ENCODE peak calls at places on chromosome 7, in nine cellular contexts. C is upper lobe of left lung, A is astrocyte of the spinal cord, Z is PC-9, R is HFF-Myc, U is ovary, Y is psoas muscle, B is bronchial epithelial cell, F is stomach. N is an unnamed sample.

GRCh38 chr7:67947651-67948050 is 951.0 kb downstream of the TYW1 start:
- DNase-seq in C (no peak), A (no peak), Z (no peak), R (no peak), U (no peak), Y (no peak), B (no peak), F (no peak), N (no peak)

GRCh38 chr7:422886-423225 is 96.8 kb downstream of the PDGFA start:
- DNase-seq in C (peak), A (no peak), Z (no peak), R (no peak), U (no peak), Y (peak), B (no peak), F (no peak), N (no peak)

GRCh38 chr7:19560111-19560883 is 148.5 kb downstream of the POLR1F start:
- DNase-seq in C (no peak), A (peak), Z (no peak), R (no peak), U (no peak), Y (no peak), B (peak), F (no peak), N (no peak)

GRCh38 chr7:64729089-64729848 is 63.3 kb downstream of the ZNF107 start:
- DNase-seq in C (no peak), A (no peak), Z (peak), R (no peak), U (no peak), Y (no peak), B (no peak), F (no peak), N (no peak)

GRCh38 chr7:91266067-91266930 is 2.1 kb downstream of the FZD1 start:
- DNase-seq in C (peak), A (no peak), Z (no peak), R (no peak), U (peak), Y (peak), B (no peak), F (no peak), N (no peak)

GRCh38 chr7:144399946-144400345 is 3.5 kb downstream of the NOBOX start:
- DNase-seq in C (no peak), A (no peak), Z (peak), R (no peak), U (no peak), Y (no peak), B (no peak), F (no peak), N (no peak)

GRCh38 chr7:24965831-24966708 is 13.9 kb downstream of the OSBPL3 start:
- DNase-seq in C (no peak), A (no peak), Z (peak), R (no peak), U (no peak), Y (no peak), B (peak), F (no peak), N (no peak)

GRCh38 chr7:71925663-71926062 is 486.5 kb downstream of the CALN1 start:
- DNase-seq in C (no peak), A (no peak), Z (no peak), R (no peak), U (no peak), Y (no peak), B (no peak), F (no peak), N (no peak)

GRCh38 chr7:116021237-116021636 is 9.3 kb downstream of the TFEC start:
- DNase-seq in C (no peak), A (no peak), Z (no peak), R (no peak), U (no peak), Y (no peak), B (no peak), F (no peak), N (no peak)

GRCh38 chr7:141012044-141012685 is 2.6 kb downstream of the MRPS33 start:
- DNase-seq in C (no peak), A (peak), Z (peak), R (peak), U (peak), Y (peak), B (peak), F (peak), N (peak)

GRCh38 chr7:68680235-68680872 is 917.9 kb upstream of the AUTS2 start:
- DNase-seq in C (no peak), A (no peak), Z (no peak), R (no peak), U (no peak), Y (no peak), B (no peak), F (no peak), N (no peak)

GRCh38 chr7:51354434-51354833 is 37.8 kb upstream of the COBL start:
- DNase-seq in C (no peak), A (no peak), Z (no peak), R (no peak), U (no peak), Y (no peak), B (no peak), F (no peak), N (no peak)

GRCh38 chr7:51356849-51357516 is 40.4 kb upstream of the COBL start:
- DNase-seq in C (no peak), A (no peak), Z (peak), R (no peak), U (no peak), Y (no peak), B (no peak), F (peak), N (no peak)

GRCh38 chr7:51352174-51353145 is 35.9 kb upstream of the COBL start:
- DNase-seq in C (no peak), A (no peak), Z (no peak), R (no peak), U (no peak), Y (no peak), B (no peak), F (no peak), N (no peak)

GRCh38 chr7:51354897-51355296 is 38.3 kb upstream of the COBL start:
- DNase-seq in C (no peak), A (no peak), Z (no peak), R (no peak), U (no peak), Y (no peak), B (no peak), F (no peak), N (no peak)

DNA sequence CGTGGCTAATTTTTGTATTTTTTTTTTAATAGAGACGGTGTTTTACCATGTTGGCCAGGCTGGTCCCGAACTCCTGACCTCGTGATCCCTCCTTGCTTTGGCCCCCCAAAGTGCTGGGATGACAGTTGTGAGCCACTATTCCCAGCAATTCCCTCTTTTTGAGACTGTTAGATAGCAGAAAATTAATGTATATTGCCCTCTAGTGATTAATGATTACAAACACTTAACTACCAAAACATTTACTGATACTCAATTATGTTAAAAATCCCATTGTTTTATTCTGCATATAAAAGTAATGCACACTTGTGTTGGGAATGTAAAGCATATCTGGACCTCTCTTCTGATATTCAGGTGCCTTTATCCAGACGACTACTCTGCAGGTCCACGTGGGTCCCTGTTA is 41.2 kb upstream of the COBL start:
- DNase-seq in C (no peak), A (no peak), Z (no peak), R (no peak), U (no peak), Y (no peak), B (no peak), F (no peak), N (no peak)
- TF ChIP-seq CTCF in C (no peak), A (no peak), Z (peak), R (no peak), U (no peak), Y (peak), B (no peak), F (peak), N (peak)

GRCh38 chr7:30613366-30614325 is 19.0 kb downstream of the GARS1 start:
- DNase-seq in C (no peak), A (peak), Z (no peak), R (no peak), U (no peak), Y (no peak), B (peak), F (no peak), N (no peak)
- H3K4me3 ChIP-seq in C (no peak), A (no peak), Z (no peak), R (no peak), U (no peak), Y (no peak), B (no peak), F (no peak), N (no peak)

GRCh38 chr7:150875791-150876190 is 23.5 kb downstream of the AOC1 start:
- DNase-seq in C (no peak), A (no peak), Z (no peak), R (no peak), U (no peak), Y (no peak), B (peak), F (no peak), N (peak)
- TF ChIP-seq CTCF in C (no peak), A (no peak), Z (peak), R (no peak), U (no peak), Y (no peak), B (peak), F (no peak), N (peak)

DNA sequence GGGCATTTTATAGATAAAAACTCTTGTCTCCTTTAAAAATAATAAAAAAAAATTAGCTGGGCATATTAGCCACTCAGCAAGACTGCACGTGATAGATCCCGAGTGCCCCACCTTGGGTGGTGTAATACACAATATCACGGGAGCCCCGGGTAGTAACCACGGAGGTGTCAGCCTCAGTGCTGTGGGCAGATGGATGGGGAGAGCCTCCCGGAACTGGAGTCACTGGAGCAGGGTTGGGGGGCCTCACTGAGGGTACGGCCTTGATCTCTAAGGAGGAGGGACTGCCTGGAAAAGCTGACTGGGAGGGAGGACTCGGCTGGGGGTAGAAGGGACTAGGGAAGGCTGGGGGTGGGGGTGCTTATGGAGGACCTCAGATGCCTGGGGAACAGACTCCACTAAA is 12.6 kb downstream of the LEP start:
- DNase-seq in C (no peak), A (no peak), Z (no peak), R (no peak), U (no peak), Y (no peak), B (no peak), F (no peak), N (no peak)
- H3K4me3 ChIP-seq in C (no peak), A (no peak), Z (no peak), R (no peak), U (no peak), Y (no peak), B (no peak), F (no peak), N (no peak)

DNA sequence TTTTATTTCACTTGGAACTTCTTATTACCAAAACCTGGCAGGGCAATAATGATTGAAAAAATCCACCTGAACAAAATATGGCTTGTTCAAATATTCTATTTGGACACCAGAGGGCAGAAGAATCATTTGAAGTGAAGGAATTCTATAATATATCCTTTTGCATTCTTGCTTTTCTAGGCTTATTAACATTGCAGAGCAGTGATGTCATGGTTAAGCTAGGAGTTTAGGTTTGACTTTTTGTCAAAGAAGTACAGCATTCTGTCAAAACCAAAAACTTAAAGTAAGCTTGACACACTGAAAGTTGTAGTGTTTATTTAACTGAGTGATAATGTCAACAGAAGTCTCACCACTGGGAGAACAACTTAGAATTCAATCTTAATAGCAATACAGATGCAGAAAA is 156.0 kb downstream of the SEMA3D start:
- DNase-seq in C (no peak), A (peak), Z (no peak), R (peak), U (no peak), Y (no peak), B (peak), F (no peak), N (peak)
- TF ChIP-seq CTCF in C (peak), A (peak), Z (peak), R (peak), U (no peak), Y (peak), B (peak), F (no peak), N (peak)

GRCh38 chr7:107579881-107580715 is at the start of gene BCAP29:
- DNase-seq in C (peak), A (peak), Z (peak), R (no peak), U (peak), Y (peak), B (peak), F (peak), N (peak)

GRCh38 chr7:107582906-107583305 is 2.9 kb downstream of the BCAP29 start:
- DNase-seq in C (no peak), A (no peak), Z (no peak), R (no peak), U (no peak), Y (no peak), B (no peak), F (no peak), N (no peak)

GRCh38 chr7:107579546-107579880 is 533 bp upstream of the BCAP29 start:
- DNase-seq in C (no peak), A (no peak), Z (no peak), R (no peak), U (no peak), Y (no peak), B (peak), F (no peak), N (no peak)

GRCh38 chr7:107580716-107581383 is 804 bp downstream of the BCAP29 start:
- DNase-seq in C (no peak), A (no peak), Z (no peak), R (no peak), U (no peak), Y (no peak), B (no peak), F (no peak), N (no peak)

GRCh38 chr7:107581387-107582013 is 1.5 kb downstream of the BCAP29 start:
- DNase-seq in C (no peak), A (peak), Z (peak), R (no peak), U (no peak), Y (no peak), B (peak), F (no peak), N (no peak)
- H3K4me3 ChIP-seq in C (no peak), A (peak), Z (peak), R (peak), U (peak), Y (peak), B (peak), F (peak), N (no peak)

GRCh38 chr7:159120540-159120919 is 24.1 kb downstream of the VIPR2 start:
- DNase-seq in C (no peak), A (no peak), Z (no peak), R (no peak), U (no peak), Y (peak), B (no peak), F (no peak), N (no peak)

GRCh38 chr7:159121068-159121467 is 23.6 kb downstream of the VIPR2 start:
- DNase-seq in C (no peak), A (no peak), Z (no peak), R (no peak), U (no peak), Y (peak), B (no peak), F (no peak), N (no peak)

GRCh38 chr7:159119026-159119741 is 25.5 kb downstream of the VIPR2 start:
- DNase-seq in C (peak), A (no peak), Z (no peak), R (no peak), U (no peak), Y (peak), B (no peak), F (no peak), N (no peak)

GRCh38 chr7:159118623-159119022 is 26.0 kb downstream of the VIPR2 start:
- DNase-seq in C (peak), A (no peak), Z (no peak), R (no peak), U (no peak), Y (peak), B (no peak), F (no peak), N (no peak)

GRCh38 chr7:159119851-159120539 is 24.7 kb downstream of the VIPR2 start:
- DNase-seq in C (no peak), A (no peak), Z (no peak), R (no peak), U (no peak), Y (peak), B (no peak), F (no peak), N (no peak)
- TF ChIP-seq CTCF in C (no peak), A (no peak), Z (no peak), R (no peak), U (no peak), Y (no peak), B (no peak), F (no peak), N (no peak)

GRCh38 chr7:74454059-74454947 is 597 bp downstream of the GTF2IRD1 start:
- DNase-seq in C (peak), A (no peak), Z (no peak), R (no peak), U (peak), Y (peak), B (no peak), F (no peak), N (no peak)

GRCh38 chr7:74457007-74457406 is 3.3 kb downstream of the GTF2IRD1 start:
- DNase-seq in C (no peak), A (no peak), Z (no peak), R (no peak), U (no peak), Y (no peak), B (no peak), F (no peak), N (no peak)

GRCh38 chr7:74453321-74454011 is at the start of gene GTF2IRD1:
- DNase-seq in C (peak), A (peak), Z (no peak), R (no peak), U (peak), Y (peak), B (peak), F (peak), N (no peak)

GRCh38 chr7:74454948-74455804 is 1.5 kb downstream of the GTF2IRD1 start:
- DNase-seq in C (peak), A (no peak), Z (no peak), R (no peak), U (peak), Y (peak), B (no peak), F (peak), N (no peak)

GRCh38 chr7:74455933-74456332 is 2.2 kb downstream of the GTF2IRD1 start:
- DNase-seq in C (no peak), A (no peak), Z (no peak), R (no peak), U (no peak), Y (no peak), B (no peak), F (no peak), N (no peak)
- H3K4me3 ChIP-seq in C (no peak), A (no peak), Z (no peak), R (no peak), U (no peak), Y (peak), B (no peak), F (no peak), N (no peak)

GRCh38 chr7:117673839-117674238 is 194.0 kb downstream of the CFTR start:
- DNase-seq in C (no peak), A (peak), Z (no peak), R (peak), U (no peak), Y (no peak), B (peak), F (no peak), N (peak)
- TF ChIP-seq CTCF in C (peak), A (peak), Z (peak), R (no peak), U (no peak), Y (no peak), B (peak), F (peak), N (peak)

N was measured in HCT116.